ENCODE peak calls at places on chromosomes 12 and 14, in four cellular contexts. Y, P, G and M are unnamed samples.

GRCh38 chr14:95273041-95273978 is 46.4 kb downstream of the CLMN start:
- DNase-seq in Y (no peak), P (no peak), G (no peak), M (no peak)

GRCh38 chr14:81632162-81632561 is 98.5 kb upstream of the SEL1L start:
- DNase-seq in Y (no peak), P (no peak), G (no peak), M (no peak)

GRCh38 chr12:52168019-52168717 is 23.6 kb downstream of the KRT80 start:
- DNase-seq in Y (no peak), P (peak), G (no peak), M (no peak)

GRCh38 chr12:128790653-128791373 is 32.9 kb downstream of the SLC15A4 start:
- DNase-seq in Y (no peak), P (no peak), G (no peak), M (no peak)

GRCh38 chr12:78181544-78182162 is 351.0 kb downstream of the NAV3 start:
- DNase-seq in Y (peak), P (peak), G (no peak), M (no peak)

GRCh38 chr12:48288387-48289268 is 62.1 kb downstream of the ZNF641 start:
- DNase-seq in Y (no peak), P (no peak), G (no peak), M (no peak)

GRCh38 chr12:88314706-88315105 is 172.6 kb downstream of the TMTC3 start:
- DNase-seq in Y (no peak), P (no peak), G (no peak), M (no peak)

GRCh38 chr14:61476737-61477410 is 155.5 kb downstream of the PRKCH start:
- DNase-seq in Y (peak), P (peak), G (peak), M (peak)

GRCh38 chr12:12803186-12803585 is 10.0 kb upstream of the DDX47 start:
- DNase-seq in Y (peak), P (peak), G (peak), M (no peak)

GRCh38 chr14:72606879-72607278 is 287.0 kb downstream of the DPF3 start:
- DNase-seq in Y (no peak), P (no peak), G (no peak), M (no peak)

GRCh38 chr14:104772707-104773504 is 20.0 kb downstream of the SIVA1 start:
- DNase-seq in Y (no peak), P (no peak), G (no peak), M (no peak)

GRCh38 chr12:12779529-12779928 is 5.9 kb upstream of the APOLD1 start:
- DNase-seq in Y (peak), P (peak), G (no peak), M (no peak)

GRCh38 chr14:63268746-63269145 is 50.0 kb downstream of the GPHB5 start:
- DNase-seq in Y (no peak), P (no peak), G (no peak), M (no peak)

GRCh38 chr12:106299193-106299794 is 3.2 kb upstream of the TCP11L2 start:
- DNase-seq in Y (peak), P (no peak), G (no peak), M (no peak)

GRCh38 chr12:122062832-122063690 is 15.5 kb upstream of the MLXIP start:
- DNase-seq in Y (peak), P (peak), G (no peak), M (no peak)

GRCh38 chr12:113244015-113244983 is 23.0 kb downstream of the TPCN1 start:
- DNase-seq in Y (no peak), P (peak), G (no peak), M (no peak)

GRCh38 chr12:67766370-67766769 is 117.8 kb downstream of the DYRK2 start:
- DNase-seq in Y (peak), P (peak), G (no peak), M (no peak)

GRCh38 chr12:108337235-108338223 is 1.6 kb downstream of the CMKLR1 start:
- DNase-seq in Y (no peak), P (no peak), G (no peak), M (no peak)

GRCh38 chr12:30823140-30823669 is 68.5 kb upstream of the CAPRIN2 start:
- DNase-seq in Y (peak), P (no peak), G (no peak), M (no peak)

GRCh38 chr14:102086972-102087761 is at the start of gene HSP90AA1:
- DNase-seq in Y (peak), P (peak), G (peak), M (peak)

GRCh38 chr12:110426300-110426910 is 22.9 kb upstream of the ANAPC7 start:
- DNase-seq in Y (no peak), P (no peak), G (no peak), M (no peak)

GRCh38 chr14:73457050-73457934 is 1.1 kb downstream of the NUMB start:
- DNase-seq in Y (no peak), P (peak), G (peak), M (no peak)

GRCh38 chr12:116864371-116865160 is 16.7 kb downstream of the HRK start:
- DNase-seq in Y (peak), P (peak), G (no peak), M (no peak)

GRCh38 chr14:52033131-52033642 is 35.7 kb downstream of the NID2 start:
- DNase-seq in Y (peak), P (peak), G (no peak), M (no peak)

GRCh38 chr12:68611094-68611818 is 557 bp downstream of the RAP1B start:
- DNase-seq in Y (peak), P (peak), G (peak), M (peak)

GRCh38 chr14:77040059-77040308 is 11.5 kb upstream of the IRF2BPL start:
- DNase-seq in Y (no peak), P (no peak), G (no peak), M (no peak)
- H3K4me3 ChIP-seq in Y (peak), P (peak), G (no peak), M (peak)

GRCh38 chr14:100131181-100131580 is 28.3 kb downstream of the DEGS2 start:
- DNase-seq in Y (no peak), P (no peak), G (no peak), M (no peak)
- H3K4me3 ChIP-seq in Y (no peak), P (no peak), G (no peak), M (no peak)

DNA sequence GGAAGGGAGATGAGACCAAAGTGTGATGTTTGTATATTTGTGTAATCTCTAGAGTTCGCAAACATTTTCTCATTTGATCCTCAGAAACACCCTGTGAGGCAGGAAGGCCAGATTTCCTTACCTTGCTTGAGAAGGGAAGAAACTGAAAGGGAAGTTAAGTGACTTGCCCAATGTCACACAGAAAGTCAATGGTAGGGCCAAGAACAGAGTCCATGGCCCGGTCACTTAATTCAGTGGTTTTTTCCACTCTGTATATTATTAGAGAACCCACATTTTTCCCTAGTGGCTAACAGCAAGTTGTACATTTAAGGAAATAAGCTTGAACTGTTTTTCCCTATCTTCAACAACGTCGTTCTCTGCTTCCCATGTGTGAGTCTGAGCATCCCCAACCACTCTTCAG is 25.6 kb upstream of the CHPT1 start:
- DNase-seq in Y (no peak), P (no peak), G (no peak), M (no peak)
- H3K4me3 ChIP-seq in Y (no peak), P (no peak), G (peak), M (no peak)

GRCh38 chr12:19238520-19238919 is 109.0 kb downstream of the PLEKHA5 start:
- DNase-seq in Y (no peak), P (no peak), G (no peak), M (no peak)

GRCh38 chr12:19239046-19239445 is 109.5 kb downstream of the PLEKHA5 start:
- DNase-seq in Y (no peak), P (no peak), G (no peak), M (no peak)

GRCh38 chr12:19234991-19235876 is 105.7 kb downstream of the PLEKHA5 start:
- DNase-seq in Y (peak), P (peak), G (no peak), M (no peak)

GRCh38 chr12:19234171-19234704 is 104.7 kb downstream of the PLEKHA5 start:
- DNase-seq in Y (peak), P (peak), G (no peak), M (no peak)

GRCh38 chr12:19236656-19237055 is 107.1 kb downstream of the PLEKHA5 start:
- DNase-seq in Y (peak), P (peak), G (no peak), M (no peak)
- H3K4me3 ChIP-seq in Y (no peak), P (no peak), G (no peak), M (no peak)

DNA sequence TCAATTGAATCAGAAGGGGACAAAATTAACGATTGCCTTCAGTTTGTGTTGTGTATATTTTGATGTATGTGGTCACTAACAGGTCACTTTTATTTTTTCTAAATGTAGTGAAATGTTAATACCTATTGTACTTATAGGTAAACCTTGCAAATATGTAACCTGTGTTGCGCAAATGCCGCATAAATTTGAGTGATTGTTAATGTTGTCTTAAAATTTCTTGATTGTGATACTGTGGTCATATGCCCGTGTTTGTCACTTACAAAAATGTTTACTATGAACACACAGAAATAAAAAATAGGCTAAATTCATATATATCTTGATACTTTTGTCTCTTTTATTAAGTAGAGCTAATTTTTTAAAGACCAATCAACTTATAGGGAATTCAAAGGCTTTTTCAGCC is 2.8 kb downstream of the FOXG1 start:
- DNase-seq in Y (no peak), P (no peak), G (no peak), M (no peak)
- H3K4me3 ChIP-seq in Y (no peak), P (no peak), G (no peak), M (no peak)

GRCh38 chr14:75426332-75427125 is 1.3 kb upstream of the JDP2 start:
- DNase-seq in Y (no peak), P (no peak), G (no peak), M (no peak)
- H3K4me3 ChIP-seq in Y (no peak), P (no peak), G (peak), M (peak)